ENCODE peak calls at places on chromosomes 16 and 17, in four cellular contexts. D, N, S and X are unnamed samples.

GRCh38 chr17:14317383-14317782 is 16.5 kb downstream of the HS3ST3B1 start:
- DNase-seq in D (no peak), N (no peak), S (no peak), X (no peak)

GRCh38 chr16:88404769-88405168 is 22.0 kb downstream of the ZNF469 start:
- DNase-seq in D (no peak), N (no peak), S (no peak), X (no peak)

GRCh38 chr17:488993-489757 is 136.6 kb upstream of the RPH3AL start:
- DNase-seq in D (no peak), N (peak), S (no peak), X (no peak)

GRCh38 chr16:50255538-50255937 is 10.8 kb upstream of the ADCY7 start:
- DNase-seq in D (no peak), N (no peak), S (no peak), X (no peak)

GRCh38 chr16:4517812-4518211 is 20.8 kb downstream of the CDIP1 start:
- DNase-seq in D (peak), N (no peak), S (no peak), X (peak)

GRCh38 chr17:75181608-75182318 is 996 bp downstream of the SUMO2 start:
- DNase-seq in D (no peak), N (peak), S (peak), X (no peak)

GRCh38 chr17:51250314-51250840 is 9.5 kb downstream of the MBTD1 start:
- DNase-seq in D (no peak), N (no peak), S (no peak), X (no peak)

GRCh38 chr17:17985555-17985954 is 12.9 kb downstream of the DRC3 start:
- DNase-seq in D (no peak), N (no peak), S (no peak), X (no peak)

GRCh38 chr17:59151591-59151990 is 3.4 kb downstream of the SKA2 start:
- DNase-seq in D (no peak), N (peak), S (no peak), X (no peak)

GRCh38 chr16:57588821-57589220 is 39.6 kb upstream of the ADGRG1 start:
- DNase-seq in D (no peak), N (no peak), S (no peak), X (no peak)

GRCh38 chr17:40791808-40792436 is 7.8 kb downstream of the KRT28 start:
- DNase-seq in D (no peak), N (no peak), S (no peak), X (no peak)

GRCh38 chr16:56234737-56235136 is 43.4 kb downstream of the GNAO1 start:
- DNase-seq in D (no peak), N (no peak), S (no peak), X (no peak)

GRCh38 chr16:64629622-64630021 is 492.2 kb downstream of the CDH11 start:
- DNase-seq in D (no peak), N (no peak), S (no peak), X (no peak)

GRCh38 chr16:67847064-67847861 is at the start of gene CENPT:
- DNase-seq in D (no peak), N (peak), S (peak), X (peak)

GRCh38 chr17:63275968-63276349 is 170.1 kb downstream of the CYB561 start:
- DNase-seq in D (no peak), N (no peak), S (no peak), X (no peak)

GRCh38 chr16:81994485-81994884 is 16.8 kb downstream of the SDR42E1 start:
- DNase-seq in D (no peak), N (no peak), S (no peak), X (no peak)

GRCh38 chr17:7842950-7843535 is 9.0 kb downstream of the KDM6B start:
- DNase-seq in D (peak), N (peak), S (no peak), X (no peak)

GRCh38 chr16:27798241-27798640 is 248.3 kb downstream of the KATNIP start:
- DNase-seq in D (no peak), N (no peak), S (no peak), X (no peak)

GRCh38 chr16:11201498-11202259 is 54.3 kb downstream of the SOCS1 start:
- DNase-seq in D (no peak), N (peak), S (no peak), X (no peak)

GRCh38 chr16:79943738-79944137 is 343.2 kb upstream of the MAF start:
- DNase-seq in D (no peak), N (no peak), S (no peak), X (no peak)

GRCh38 chr17:81152288-81152848 is 12.9 kb upstream of the PVALEF start:
- DNase-seq in D (no peak), N (no peak), S (no peak), X (no peak)

GRCh38 chr17:4998666-4999428 is 1.1 kb downstream of the KIF1C start:
- DNase-seq in D (no peak), N (no peak), S (no peak), X (no peak)

GRCh38 chr17:79954281-79955166 is 81.1 kb downstream of the TBC1D16 start:
- DNase-seq in D (no peak), N (no peak), S (no peak), X (no peak)

GRCh38 chr17:76091526-76092285 is 11.9 kb downstream of the EXOC7 start:
- DNase-seq in D (no peak), N (no peak), S (no peak), X (no peak)

GRCh38 chr17:47279062-47279801 is 25.6 kb downstream of the ITGB3 start:
- DNase-seq in D (no peak), N (peak), S (no peak), X (no peak)

GRCh38 chr16:48081656-48082055 is 74.1 kb downstream of the ABCC12 start:
- DNase-seq in D (no peak), N (no peak), S (no peak), X (no peak)

GRCh38 chr16:2121853-2122252 is 13.8 kb downstream of the PKD1 start:
- DNase-seq in D (peak), N (no peak), S (no peak), X (peak)

GRCh38 chr16:12225816-12226480 is 249.4 kb downstream of the SNX29 start:
- DNase-seq in D (no peak), N (no peak), S (no peak), X (no peak)

GRCh38 chr17:45745843-45746494 is 38.2 kb upstream of the CRHR1 start:
- DNase-seq in D (no peak), N (no peak), S (no peak), X (no peak)

GRCh38 chr17:47993031-47993546 is 22.2 kb downstream of the CDK5RAP3 start:
- DNase-seq in D (no peak), N (no peak), S (no peak), X (no peak)

GRCh38 chr16:47779201-47780016 is 318.3 kb downstream of the PHKB start:
- DNase-seq in D (no peak), N (peak), S (peak), X (no peak)

GRCh38 chr17:8869416-8869815 is 1.9 kb upstream of the PIK3R6 start:
- DNase-seq in D (no peak), N (no peak), S (no peak), X (no peak)